ENCODE peak calls at places on chromosomes 1 and 21, in ten cellular contexts. B is activated naive CD4-positive, alpha-beta T cell treated with anti-CD3 and anti-CD28 coated beads for 36 hours; R is spleen; U is neural crest cell; L is ascending aorta; K is IMR-90; J is SK-MEL-5; D is bronchial epithelial cell; G is GM23248; Z is progenitor cell of endocrine pancreas. F is an unnamed sample.

GRCh38 chr1:53504901-53505300 is 45.7 kb downstream of the DMRTB1 start:
- DNase-seq in B (no peak), R (no peak), U (no peak), L (no peak), K (no peak), J (no peak), D (no peak), G (no peak), Z (no peak), F (no peak)

GRCh38 chr1:31831397-31832378 is 15.9 kb upstream of the SPOCD1 start:
- DNase-seq in B (no peak), R (no peak), U (no peak), L (no peak), K (peak), J (no peak), D (peak), G (peak), Z (no peak), F (no peak)

GRCh38 chr1:30087465-30087864 is 635.9 kb downstream of the MATN1 start:
- DNase-seq in B (no peak), R (no peak), U (no peak), L (no peak), K (no peak), J (peak), D (no peak), G (peak), Z (no peak), F (peak)

GRCh38 chr1:89556716-89557442 is 32.2 kb downstream of the LRRC8B start:
- DNase-seq in B (no peak), R (no peak), U (no peak), L (no peak), K (no peak), J (no peak), D (peak), G (no peak), Z (no peak), F (no peak)

GRCh38 chr1:41900611-41901444 is 17.9 kb downstream of the HIVEP3 start:
- DNase-seq in B (no peak), R (no peak), U (no peak), L (no peak), K (peak), J (no peak), D (peak), G (peak), Z (no peak), F (no peak)

GRCh38 chr1:216600730-216601426 is 122.4 kb downstream of the ESRRG start:
- DNase-seq in B (no peak), R (peak), U (peak), L (no peak), K (peak), J (peak), D (peak), G (peak), Z (peak), F (peak)

GRCh38 chr1:177800386-177801058 is 169.3 kb downstream of the SEC16B start:
- DNase-seq in B (no peak), R (no peak), U (no peak), L (no peak), K (peak), J (no peak), D (peak), G (peak), Z (no peak), F (no peak)

GRCh38 chr21:25283720-25284119 is 323.6 kb downstream of the MRPL39 start:
- DNase-seq in B (no peak), R (no peak), U (no peak), L (no peak), K (peak), J (peak), D (peak), G (peak), Z (no peak), F (no peak)

GRCh38 chr1:229080361-229080760 is 190.6 kb upstream of the RAB4A start:
- DNase-seq in B (no peak), R (no peak), U (no peak), L (no peak), K (no peak), J (no peak), D (no peak), G (no peak), Z (no peak), F (no peak)

GRCh38 chr1:206923009-206923960 is 1.5 kb upstream of the FCMR start:
- DNase-seq in B (peak), R (peak), U (no peak), L (no peak), K (no peak), J (no peak), D (no peak), G (no peak), Z (no peak), F (no peak)

GRCh38 chr1:156970017-156970416 is 49.6 kb downstream of the LRRC71 start:
- DNase-seq in B (no peak), R (no peak), U (no peak), L (no peak), K (peak), J (peak), D (peak), G (peak), Z (no peak), F (no peak)

GRCh38 chr1:41811978-41812852 is 106.5 kb downstream of the HIVEP3 start:
- DNase-seq in B (peak), R (no peak), U (peak), L (no peak), K (peak), J (peak), D (peak), G (peak), Z (peak), F (peak)

GRCh38 chr1:6183520-6183989 is 3.4 kb upstream of the CHD5 start:
- DNase-seq in B (no peak), R (no peak), U (no peak), L (no peak), K (peak), J (no peak), D (no peak), G (peak), Z (no peak), F (no peak)

GRCh38 chr1:94994805-94995204 is 67.9 kb upstream of the CNN3 start:
- DNase-seq in B (no peak), R (no peak), U (no peak), L (no peak), K (no peak), J (no peak), D (no peak), G (no peak), Z (no peak), F (no peak)

GRCh38 chr21:15749045-15749867 is 19.5 kb downstream of the USP25 start:
- DNase-seq in B (no peak), R (no peak), U (no peak), L (no peak), K (peak), J (no peak), D (peak), G (no peak), Z (no peak), F (no peak)

GRCh38 chr1:150235436-150235851 is 468 bp downstream of the ANP32E start:
- DNase-seq in B (no peak), R (no peak), U (no peak), L (no peak), K (no peak), J (peak), D (no peak), G (peak), Z (no peak), F (no peak)

F was measured in WTC11.